ENCODE peak calls at places on chromosomes 6 and 20, in four cellular contexts. E is HepG2, V is K562, C is GM12878. B is an unnamed sample.

GRCh38 chr6:85186546-85187170 is 263.2 kb upstream of the NT5E start:
- DNase-seq in E (no peak), V (no peak), C (no peak), B (no peak)

GRCh38 chr20:64080013-64080812 is at the start of gene OPRL1:
- DNase-seq in E (no peak), V (no peak), C (no peak), B (no peak)

GRCh38 chr6:37230104-37230503 is 27.5 kb upstream of the TBC1D22B start:
- DNase-seq in E (no peak), V (no peak), C (no peak), B (no peak)

GRCh38 chr6:9161731-9162130 is 726.4 kb upstream of the SLC35B3 start:
- DNase-seq in E (no peak), V (no peak), C (no peak), B (no peak)

GRCh38 chr20:32580970-32581838 is 3.9 kb downstream of the NOL4L start:
- DNase-seq in E (peak; percentile 47), V (peak; percentile 78), C (no peak), B (no peak)

GRCh38 chr20:20832715-20833114 is 120.3 kb upstream of the RALGAPA2 start:
- DNase-seq in E (no peak), V (no peak), C (no peak), B (no peak)

GRCh38 chr6:148608211-148608951 is 138.4 kb upstream of the UST start:
- DNase-seq in E (peak; percentile 12), V (no peak), C (no peak), B (no peak)

GRCh38 chr6:19865178-19865577 is 28.0 kb downstream of the ID4 start:
- DNase-seq in E (no peak), V (no peak), C (no peak), B (no peak)

GRCh38 chr6:13375360-13375878 is 47.1 kb upstream of the TBC1D7 start:
- DNase-seq in E (no peak), V (no peak), C (peak; percentile 95), B (no peak)

GRCh38 chr6:169035381-169036280 is 218.0 kb downstream of the THBS2 start:
- DNase-seq in E (no peak), V (no peak), C (no peak), B (no peak)

GRCh38 chr20:34180460-34181108 is 60.6 kb upstream of the ASIP start:
- DNase-seq in E (no peak), V (no peak), C (no peak), B (no peak)

GRCh38 chr20:1819311-1820136 is 75.7 kb upstream of the SIRPA start:
- DNase-seq in E (no peak), V (no peak), C (no peak), B (no peak)

GRCh38 chr6:15090145-15090579 is 155.7 kb upstream of the JARID2 start:
- DNase-seq in E (no peak), V (peak; percentile 90), C (no peak), B (no peak)

GRCh38 chr6:4347877-4348276 is 212.5 kb upstream of the ECI2 start:
- DNase-seq in E (no peak), V (no peak), C (no peak), B (no peak)

GRCh38 chr6:151075943-151076555 is 163.7 kb upstream of the AKAP12 start:
- DNase-seq in E (no peak), V (no peak), C (no peak), B (no peak)

GRCh38 chr6:84019812-84020211 is 13.8 kb upstream of the MRAP2 start:
- DNase-seq in E (no peak), V (no peak), C (no peak), B (no peak)

GRCh38 chr20:32764000-32764960 is 2.1 kb downstream of the DNMT3B start:
- DNase-seq in E (no peak), V (peak; percentile 81), C (no peak), B (peak; percentile 84)

GRCh38 chr20:35773154-35773751 is 1.4 kb downstream of the PHF20 start:
- DNase-seq in E (no peak), V (peak; percentile 22), C (peak; percentile 36), B (no peak)

GRCh38 chr20:23013429-23013828 is 21.7 kb upstream of the SSTR4 start:
- DNase-seq in E (no peak), V (no peak), C (no peak), B (no peak)

GRCh38 chr20:41613321-41613720 is 4.9 kb downstream of the CHD6 start:
- DNase-seq in E (no peak), V (no peak), C (no peak), B (no peak)

GRCh38 chr6:142830807-142831206 is 114.2 kb downstream of the HIVEP2 start:
- DNase-seq in E (no peak), V (no peak), C (no peak), B (no peak)

GRCh38 chr6:121443953-121444590 is 8.6 kb downstream of the GJA1 start:
- DNase-seq in E (no peak), V (no peak), C (no peak), B (no peak)

GRCh38 chr20:35263609-35264223 is 14.2 kb downstream of the MMP24OS start:
- DNase-seq in E (peak; percentile 45), V (no peak), C (no peak), B (no peak)

DNA sequence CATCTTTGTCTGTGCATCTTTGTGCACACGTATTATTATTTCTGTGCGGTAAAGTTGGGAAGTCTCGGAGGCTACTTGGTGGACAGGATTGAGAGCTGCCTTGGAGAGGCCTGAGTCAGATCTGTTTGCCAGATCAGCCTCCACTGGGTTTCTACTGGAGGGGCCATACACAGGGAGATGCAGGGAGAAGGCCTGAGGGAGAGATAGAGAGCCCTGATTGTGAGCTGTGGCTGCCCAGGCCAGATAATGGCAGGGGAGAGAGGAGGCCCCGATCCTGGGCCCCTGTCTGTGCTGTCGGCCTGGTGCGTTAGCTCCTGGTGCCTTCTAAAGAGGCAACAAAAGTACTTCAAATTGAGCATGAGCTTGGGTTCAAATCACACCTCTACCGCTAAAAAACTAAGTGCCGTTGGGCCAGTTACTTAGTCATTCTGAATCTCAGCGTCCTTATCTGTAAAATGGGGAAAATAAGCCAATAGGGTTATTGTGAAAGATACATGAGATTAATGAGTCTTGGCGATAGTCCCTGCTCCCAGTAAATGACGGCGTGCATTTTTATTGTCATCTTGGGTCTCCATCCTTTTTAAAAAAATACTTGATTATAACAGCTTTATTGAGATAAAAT is 27.6 kb upstream of the ADA start:
- DNase-seq in E (no peak), V (peak; percentile 41), C (no peak), B (no peak)
- TF ChIP-seq CREM in E (no peak), V (no peak), C (no peak), B (no peak)

DNA sequence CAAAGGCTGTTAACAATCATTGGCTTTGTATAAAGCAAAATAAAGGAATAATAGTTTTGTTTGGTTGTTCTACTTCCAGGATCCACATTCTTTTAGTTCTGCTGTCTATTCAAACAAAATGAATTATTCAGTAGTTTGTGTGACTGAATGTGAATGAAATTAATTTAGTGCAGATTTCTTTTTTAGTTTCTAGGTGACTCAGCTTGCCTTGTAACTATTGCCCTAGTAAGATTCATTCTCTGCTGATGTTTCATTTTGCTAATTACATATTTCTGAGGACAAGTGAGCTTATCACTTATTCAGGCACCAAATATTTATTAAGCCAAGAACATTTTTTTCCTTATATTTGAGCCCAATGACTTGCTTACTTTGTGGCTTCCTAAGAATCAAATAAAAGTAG is 46.5 kb upstream of the RIPOR2 start:
- DNase-seq in E (no peak), V (no peak), C (no peak), B (no peak)
- TF ChIP-seq CREM in E (no peak), V (no peak), C (no peak), B (no peak)

GRCh38 chr6:164347455-164347854 is 932.9 kb downstream of the QKI start:
- DNase-seq in E (no peak), V (peak; percentile 43), C (no peak), B (no peak)
- TF ChIP-seq CREM in E (no peak), V (no peak), C (no peak), B (no peak)

GRCh38 chr6:95978230-95978629 is 37.5 kb upstream of the FUT9 start:
- DNase-seq in E (no peak), V (no peak), C (no peak), B (no peak)
- TF ChIP-seq CREM in E (no peak), V (no peak), C (no peak), B (no peak)

GRCh38 chr6:46734867-46735719 is at the start of gene PLA2G7:
- DNase-seq in E (no peak), V (no peak), C (no peak), B (peak; percentile 65)
- TF ChIP-seq CREM in E (no peak), V (no peak), C (no peak), B (no peak)

GRCh38 chr20:49951160-49951559 is 15.0 kb downstream of the RNF114 start:
- DNase-seq in E (no peak), V (no peak), C (no peak), B (no peak)

GRCh38 chr20:49945306-49945700 is 9.1 kb downstream of the RNF114 start:
- DNase-seq in E (no peak), V (no peak), C (no peak), B (no peak)

GRCh38 chr20:49945701-49946477 is 9.7 kb downstream of the RNF114 start:
- DNase-seq in E (peak; percentile 64), V (no peak), C (no peak), B (no peak)

GRCh38 chr20:49948178-49948577 is 12.0 kb downstream of the RNF114 start:
- DNase-seq in E (no peak), V (no peak), C (no peak), B (no peak)

DNA sequence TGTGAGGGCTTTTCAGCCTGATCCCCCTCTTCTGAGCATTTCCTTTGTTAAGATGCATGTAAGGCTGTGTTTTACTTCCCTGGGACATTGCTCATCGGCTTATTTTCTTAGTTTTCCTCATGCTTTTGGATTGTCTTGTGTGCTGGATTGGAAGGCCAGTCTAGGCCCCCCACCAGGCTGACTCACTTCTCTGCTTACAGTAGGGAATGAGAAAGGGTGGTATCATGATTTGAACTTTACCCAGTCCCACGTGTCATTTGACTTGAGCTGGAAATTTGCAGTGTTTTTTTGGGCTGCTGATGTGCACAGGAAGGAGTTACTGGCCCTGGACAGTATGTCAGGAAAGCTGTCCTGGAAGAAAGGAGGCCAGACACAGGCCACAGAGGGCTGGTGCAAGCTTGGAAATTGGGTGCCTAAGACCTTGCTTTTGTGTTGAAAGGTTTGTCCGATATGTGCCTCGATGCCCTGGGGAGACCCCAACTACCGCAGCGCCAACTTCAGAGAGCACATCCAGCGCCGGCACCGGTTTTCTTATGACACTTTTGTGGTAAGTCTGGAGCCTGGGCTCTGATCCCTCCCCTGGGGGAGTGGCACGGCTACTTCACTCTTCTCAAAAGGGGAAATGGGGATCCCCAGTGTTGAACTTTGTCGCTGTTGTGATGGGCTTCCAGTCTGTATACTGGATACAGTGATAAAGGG is 12.8 kb downstream of the RNF114 start:
- DNase-seq in E (peak; percentile 68), V (no peak), C (no peak), B (no peak)
- TF ChIP-seq CREM in E (no peak), V (no peak), C (no peak), B (no peak)

GRCh38 chr6:49888742-49889431 is 22.6 kb upstream of the CRISP1 start:
- DNase-seq in E (no peak), V (peak; percentile 17), C (no peak), B (no peak)
- TF ChIP-seq CREM in E (no peak), V (peak; percentile 82), C (no peak), B (no peak)

B was measured in WTC11.